ENCODE peak calls at places on chromosomes 16 and 17, in four cellular contexts. H is gastrocnemius medialis, M is DND-41, W is suprapubic skin. K is an unnamed sample.

GRCh38 chr16:11312718-11313492 is 31.8 kb upstream of the PRM1 start:
- DNase-seq in W (no peak), H (no peak), M (peak), K (no peak)

GRCh38 chr17:40107266-40107980 is 7.0 kb upstream of the NR1D1 start:
- DNase-seq in W (no peak), M (no peak), H (no peak), K (no peak)

GRCh38 chr16:57150682-57151330 is 35.0 kb downstream of the PSME3IP1 start:
- DNase-seq in M (no peak), H (no peak), W (no peak), K (no peak)

GRCh38 chr17:2081564-2081963 is 26.7 kb downstream of the HIC1 start:
- DNase-seq in H (no peak), M (no peak), W (no peak), K (no peak)

GRCh38 chr16:30656974-30657865 is 1.0 kb upstream of the FBRS start:
- DNase-seq in W (no peak), M (no peak), H (no peak), K (no peak)

GRCh38 chr17:12510535-12510934 is 155.2 kb upstream of the MYOCD start:
- DNase-seq in W (no peak), H (no peak), M (no peak), K (no peak)

GRCh38 chr16:49276646-49277385 is 4.8 kb downstream of the CBLN1 start:
- DNase-seq in M (no peak), H (no peak), W (no peak), K (no peak)

GRCh38 chr17:80703109-80703508 is 158.5 kb downstream of the RPTOR start:
- DNase-seq in W (no peak), H (no peak), M (peak), K (no peak)

GRCh38 chr16:26598061-26598460 is 468.7 kb upstream of the C16orf82 start:
- DNase-seq in M (peak), H (no peak), W (no peak), K (no peak)

GRCh38 chr17:31404028-31404949 is 12.8 kb downstream of the RAB11FIP4 start:
- DNase-seq in H (no peak), W (no peak), M (no peak), K (no peak)

GRCh38 chr17:17661134-17661533 is 20.1 kb upstream of the RAI1 start:
- DNase-seq in W (no peak), H (no peak), M (no peak), K (no peak)

GRCh38 chr17:17664073-17664470 is 17.2 kb upstream of the RAI1 start:
- DNase-seq in M (no peak), W (no peak), H (no peak), K (no peak)

GRCh38 chr17:17663160-17664072 is 17.8 kb upstream of the RAI1 start:
- DNase-seq in M (peak), H (no peak), W (no peak), K (peak)

GRCh38 chr17:17659340-17659739 is 21.9 kb upstream of the RAI1 start:
- DNase-seq in M (no peak), W (no peak), H (no peak), K (no peak)

GRCh38 chr17:17661834-17662233 is 19.4 kb upstream of the RAI1 start:
- DNase-seq in W (no peak), H (no peak), M (no peak), K (no peak)
- TF ChIP-seq CTCF in W (no peak), H (no peak), M (peak), K (no peak)

GRCh38 chr17:6940186-6940649 is 55.6 kb upstream of the ALOX12 start:
- DNase-seq in M (no peak), H (peak), W (no peak), K (no peak)
- TF ChIP-seq CTCF in M (no peak), H (no peak), W (no peak), K (no peak)

DNA sequence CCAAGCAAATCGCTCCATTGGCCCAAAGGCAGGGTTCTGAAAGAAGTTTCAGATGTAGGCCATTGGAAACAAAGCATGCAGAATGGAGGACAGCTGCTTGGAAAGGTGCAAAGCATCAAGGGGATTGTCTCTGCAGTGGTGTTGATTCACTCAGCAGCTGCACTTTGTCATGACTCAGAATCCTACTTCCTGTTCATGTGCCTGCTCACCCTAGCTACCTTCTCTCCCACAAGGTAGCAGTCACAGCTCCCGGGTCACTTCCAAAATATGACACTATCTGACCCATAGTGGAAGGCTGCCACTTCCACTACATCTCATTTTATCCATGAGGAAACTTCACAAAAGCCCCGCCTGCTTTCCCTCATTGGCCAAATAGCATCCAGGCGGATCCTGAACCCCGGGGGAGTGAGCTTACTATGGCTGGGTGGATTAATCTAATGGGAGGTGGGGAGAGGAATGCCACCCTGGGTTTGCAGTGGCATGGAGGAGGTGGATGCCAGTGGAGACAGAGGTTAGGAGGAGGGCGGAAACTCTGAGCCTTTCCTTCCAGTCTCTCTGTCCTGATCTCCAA is 74.7 kb upstream of the NKD1 start:
- DNase-seq in H (no peak), W (peak), M (no peak), K (no peak)
- TF ChIP-seq CTCF in H (no peak), W (no peak), M (no peak), K (no peak)

DNA sequence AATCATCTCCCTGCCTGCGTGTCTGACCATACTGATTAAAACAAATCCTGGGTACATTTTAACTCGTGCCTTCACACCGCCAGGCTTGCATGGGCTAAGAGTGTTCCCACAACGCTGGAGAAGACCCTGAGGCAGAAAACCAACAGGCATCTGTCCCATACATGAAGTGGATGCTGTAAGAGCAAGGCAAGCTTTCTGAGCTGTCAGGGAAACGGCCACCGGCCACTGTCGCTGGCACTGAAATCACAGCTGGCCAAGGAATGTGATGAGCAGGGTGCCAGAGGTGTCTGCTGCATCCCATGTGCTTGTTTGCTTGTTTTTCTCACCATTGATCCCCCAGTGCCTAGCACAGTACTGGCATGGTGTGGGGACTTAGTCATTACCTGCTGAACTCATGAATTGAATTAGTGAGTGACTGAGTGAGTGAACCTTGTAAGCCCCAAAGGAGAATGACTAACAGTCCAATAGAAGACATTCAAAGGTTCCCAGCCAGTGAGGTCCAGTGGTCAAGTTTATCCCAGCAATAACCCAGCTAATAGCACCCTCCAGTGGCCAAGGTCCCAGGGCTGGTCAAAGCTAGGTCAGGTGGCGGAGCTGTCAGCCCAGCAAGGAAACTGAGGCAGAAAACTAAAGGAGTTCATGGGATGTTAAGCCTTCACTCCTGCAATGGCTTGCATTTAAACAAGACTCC is 92.7 kb upstream of the CDH5 start:
- DNase-seq in H (no peak), W (peak), M (no peak), K (no peak)
- TF ChIP-seq CTCF in H (no peak), W (no peak), M (no peak), K (peak)

DNA sequence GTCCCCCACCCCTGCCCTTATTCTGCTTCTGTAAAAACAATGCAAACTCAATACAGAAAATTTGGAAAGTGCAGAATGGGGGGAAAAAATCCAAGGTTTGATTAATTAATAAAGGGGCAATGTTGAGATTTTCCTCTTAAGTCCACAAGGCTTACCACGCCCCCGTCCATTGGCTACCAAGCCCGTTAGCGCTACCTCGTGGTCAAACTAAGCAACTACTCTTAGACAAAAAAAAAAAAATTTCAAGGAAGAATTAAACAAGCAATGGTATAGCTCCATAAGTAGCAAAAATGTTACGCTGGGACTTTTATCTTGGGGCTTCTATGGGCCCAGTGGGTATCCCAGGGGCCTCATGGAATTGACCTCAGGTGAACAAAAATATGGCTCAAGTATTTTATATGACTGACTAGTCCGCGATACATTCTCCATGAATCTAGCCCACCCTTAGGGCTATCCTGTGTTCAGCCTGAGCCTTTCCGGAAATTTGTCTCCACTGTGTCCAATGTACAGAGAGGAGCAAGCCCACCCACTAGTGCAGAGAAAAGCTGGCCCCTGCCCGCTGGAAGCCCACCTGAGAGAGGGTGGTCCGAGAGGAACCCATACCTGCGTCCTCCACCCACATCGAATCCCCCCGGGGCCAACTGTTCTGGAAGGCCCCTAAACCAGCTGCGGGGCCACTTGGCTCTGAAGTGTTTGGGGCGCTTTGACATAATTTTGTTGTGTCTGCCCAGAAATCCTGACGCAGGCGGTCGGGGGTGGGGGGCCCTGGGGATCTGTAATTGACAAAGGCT is 19.1 kb upstream of the TEX2 start:
- DNase-seq in H (peak), W (no peak), M (peak), K (peak)
- TF ChIP-seq CTCF in H (peak), W (peak), M (peak), K (peak)

DNA sequence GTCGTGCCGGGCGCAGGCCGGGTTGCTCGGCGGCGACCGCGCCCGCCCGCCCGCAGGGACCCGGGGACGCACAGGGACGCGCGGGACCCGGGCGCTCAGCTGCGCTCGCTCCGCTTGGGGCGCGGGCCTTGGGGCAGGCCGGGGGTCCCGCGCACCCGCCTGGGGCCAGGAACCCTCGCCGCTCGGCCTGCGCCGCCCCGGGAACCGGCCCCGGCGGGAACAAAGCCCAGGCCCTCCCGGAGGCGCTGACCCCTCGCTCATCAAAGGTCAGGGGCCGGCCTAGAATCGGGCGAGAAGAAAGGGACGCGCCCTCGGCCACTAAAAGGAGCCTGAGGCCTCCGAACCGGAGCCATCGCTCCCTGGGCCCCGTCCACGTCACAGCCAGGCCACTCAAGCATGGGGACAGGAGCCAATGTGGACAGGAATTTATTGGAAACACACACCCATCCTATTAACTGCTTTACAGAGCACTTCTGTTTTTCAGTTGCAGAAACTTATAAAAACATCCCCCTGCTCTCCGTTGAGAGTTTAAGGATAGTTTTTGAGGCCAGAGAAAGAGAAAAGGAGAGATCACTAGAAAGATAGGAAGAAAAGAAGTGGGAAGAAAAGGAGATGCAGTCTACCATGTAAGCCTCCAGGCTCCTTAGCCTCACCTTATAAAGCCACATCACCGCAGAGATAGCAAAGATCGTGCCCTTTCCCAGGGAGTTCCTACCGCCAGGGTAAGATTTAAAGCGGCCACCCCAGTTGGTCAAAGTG is 543 bp upstream of the ZFHX3 start:
- DNase-seq in W (no peak), M (no peak), H (no peak), K (no peak)
- TF ChIP-seq CTCF in W (no peak), M (peak), H (peak), K (no peak)

GRCh38 chr16:76668207-76668725 is 391.1 kb downstream of the CNTNAP4 start:
- DNase-seq in W (no peak), H (no peak), M (peak), K (no peak)
- TF ChIP-seq CTCF in W (no peak), H (no peak), M (no peak), K (no peak)

GRCh38 chr17:57682667-57683066 is 62.4 kb downstream of the CCDC182 start:
- DNase-seq in W (no peak), M (no peak), H (no peak), K (no peak)

GRCh38 chr17:57685499-57686132 is 59.5 kb downstream of the CCDC182 start:
- DNase-seq in M (no peak), W (no peak), H (no peak), K (no peak)

GRCh38 chr17:57689254-57689653 is 55.8 kb downstream of the CCDC182 start:
- DNase-seq in H (no peak), M (no peak), W (no peak), K (no peak)

GRCh38 chr17:57687642-57688041 is 57.5 kb downstream of the CCDC182 start:
- DNase-seq in M (no peak), H (no peak), W (no peak), K (no peak)

DNA sequence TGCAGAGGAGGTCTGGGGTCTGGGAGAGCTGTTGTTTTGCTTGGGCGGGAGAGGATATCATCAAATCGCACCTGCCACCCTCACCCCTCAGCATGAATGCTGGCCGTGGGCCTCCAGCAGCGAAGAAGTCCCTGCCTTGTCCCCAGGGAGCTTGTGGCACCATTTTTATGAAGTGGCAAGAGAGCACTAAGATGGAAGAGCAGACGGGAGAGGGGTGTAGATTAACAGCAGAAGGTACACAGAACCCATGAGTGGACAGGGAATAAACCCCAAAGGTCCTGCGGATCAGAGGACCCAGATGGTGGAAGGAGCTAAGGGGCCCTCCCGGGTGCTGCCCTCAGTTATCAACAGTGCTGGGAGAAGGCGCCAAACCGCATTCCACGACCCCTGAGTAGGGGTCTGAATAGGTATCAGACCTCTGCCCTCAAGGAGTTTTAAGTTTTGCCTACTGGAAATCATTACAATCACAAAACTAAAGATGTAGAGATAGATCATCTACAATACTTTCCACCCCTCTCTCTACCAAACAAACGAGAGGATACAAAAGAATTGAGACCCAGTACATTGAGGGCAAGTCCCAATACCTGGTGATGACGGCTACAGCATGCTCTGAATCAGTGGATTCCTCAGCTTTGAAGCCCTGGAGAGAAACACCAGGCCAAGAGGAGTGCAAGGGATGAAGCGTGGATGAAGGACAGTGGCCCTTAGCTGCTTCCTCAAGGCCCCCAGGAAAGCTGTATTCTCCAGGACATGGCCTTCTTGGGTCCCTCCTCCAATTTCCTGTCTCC is 60.2 kb downstream of the CCDC182 start:
- DNase-seq in M (no peak), W (no peak), H (no peak), K (no peak)
- TF ChIP-seq CTCF in M (no peak), W (no peak), H (no peak), K (no peak)

K was measured in D721Med.